ENCODE peak calls at places on chromosomes 13 and 19, in seven cellular contexts. R, B, O, D, Y, V and E are unnamed samples.

GRCh38 chr13:46603165-46603603 is 50.2 kb downstream of the LRCH1 start:
- DNase-seq in O (no peak), D (no peak), Y (peak), B (no peak), R (peak), V (peak), E (peak)

GRCh38 chr19:41426952-41427646 is at the start of gene B3GNT8:
- DNase-seq in Y (peak), O (no peak), R (peak), D (peak), B (peak), V (peak), E (peak)

GRCh38 chr19:33699754-33700407 is 78.1 kb downstream of the CHST8 start:
- DNase-seq in O (no peak), Y (no peak), B (no peak), V (no peak), R (no peak), D (no peak), E (no peak)

GRCh38 chr19:45569619-45570421 is 14.8 kb downstream of the OPA3 start:
- DNase-seq in B (peak), O (no peak), Y (peak), V (peak), D (no peak), R (peak), E (peak)

GRCh38 chr13:109182777-109183465 is 553.5 kb downstream of the MYO16 start:
- DNase-seq in R (no peak), V (no peak), O (no peak), Y (no peak), D (no peak), B (no peak), E (no peak)

GRCh38 chr19:7986321-7987083 is 18.9 kb downstream of the ELAVL1 start:
- DNase-seq in D (no peak), O (no peak), V (no peak), R (no peak), Y (peak), B (no peak), E (peak)

GRCh38 chr13:94667190-94667589 is 45.2 kb downstream of the SOX21 start:
- DNase-seq in B (no peak), V (no peak), R (no peak), Y (no peak), D (no peak), O (no peak), E (no peak)

GRCh38 chr13:48950507-48950886 is 25.2 kb upstream of the FNDC3A start:
- DNase-seq in B (no peak), R (no peak), V (no peak), D (peak), O (no peak), Y (peak), E (peak)

GRCh38 chr13:47661076-47661475 is 340.0 kb downstream of the SUCLA2 start:
- DNase-seq in O (no peak), V (no peak), Y (peak), R (no peak), B (no peak), D (no peak), E (no peak)

GRCh38 chr13:69279213-69279612 is 828.4 kb upstream of the ATXN8OS start:
- DNase-seq in V (no peak), Y (no peak), B (no peak), O (no peak), D (no peak), R (no peak), E (no peak)